ENCODE peak calls at places on chromosomes 13 and 19, in four cellular contexts. One of them, this sample, is unnamed.

GRCh38 chr19:39469036-39469435 is 11.6 kb upstream of the TIMM50 start:
- DNase-seq in epithelial cell of proximal tubule: no peak
- DNase-seq in colonic mucosa: no peak
- DNase-seq in lower leg skin: no peak
- DNase-seq in this sample: no peak

GRCh38 chr13:75432811-75433244 is 49.1 kb downstream of the TBC1D4 start:
- DNase-seq in epithelial cell of proximal tubule: no peak
- DNase-seq in colonic mucosa: no peak
- DNase-seq in lower leg skin: no peak
- DNase-seq in this sample: no peak

GRCh38 chr13:92187378-92187989 is 789.1 kb downstream of the GPC5 start:
- DNase-seq in lower leg skin: no peak
- DNase-seq in colonic mucosa: peak
- DNase-seq in epithelial cell of proximal tubule: no peak
- DNase-seq in this sample: no peak

GRCh38 chr13:75812751-75813181 is 176.6 kb downstream of the LMO7 start:
- DNase-seq in colonic mucosa: no peak
- DNase-seq in lower leg skin: no peak
- DNase-seq in epithelial cell of proximal tubule: no peak
- DNase-seq in this sample: no peak

GRCh38 chr19:42352216-42352892 is 26.9 kb downstream of the MEGF8 start:
- DNase-seq in epithelial cell of proximal tubule: no peak
- DNase-seq in lower leg skin: no peak
- DNase-seq in colonic mucosa: no peak
- DNase-seq in this sample: no peak

GRCh38 chr13:20525601-20526544 is at the start of gene CRYL1:
- DNase-seq in lower leg skin: peak
- DNase-seq in epithelial cell of proximal tubule: no peak
- DNase-seq in colonic mucosa: peak
- DNase-seq in this sample: peak

GRCh38 chr19:48813123-48813911 is 2.5 kb upstream of the BCAT2 start:
- DNase-seq in lower leg skin: no peak
- DNase-seq in epithelial cell of proximal tubule: no peak
- DNase-seq in colonic mucosa: no peak
- DNase-seq in this sample: no peak

GRCh38 chr19:8498295-8498694 is 4.1 kb downstream of the PRAM1 start:
- DNase-seq in colonic mucosa: no peak
- DNase-seq in epithelial cell of proximal tubule: no peak
- DNase-seq in lower leg skin: no peak
- DNase-seq in this sample: no peak

GRCh38 chr19:58304255-58304654 is 922 bp upstream of the ERVK3-1 start:
- DNase-seq in epithelial cell of proximal tubule: no peak
- DNase-seq in colonic mucosa: no peak
- DNase-seq in lower leg skin: no peak
- DNase-seq in this sample: no peak

GRCh38 chr13:28730762-28731161 is 12.0 kb upstream of the SLC46A3 start:
- DNase-seq in lower leg skin: no peak
- DNase-seq in epithelial cell of proximal tubule: no peak
- DNase-seq in colonic mucosa: no peak
- DNase-seq in this sample: no peak

GRCh38 chr13:98741741-98742435 is 10.6 kb downstream of the SLC15A1 start:
- DNase-seq in colonic mucosa: no peak
- DNase-seq in lower leg skin: peak
- DNase-seq in epithelial cell of proximal tubule: no peak
- DNase-seq in this sample: no peak

GRCh38 chr13:26022538-26023292 is 29.1 kb downstream of the SHISA2 start:
- DNase-seq in colonic mucosa: no peak
- DNase-seq in epithelial cell of proximal tubule: peak
- DNase-seq in lower leg skin: peak
- DNase-seq in this sample: no peak

GRCh38 chr19:6236310-6237291 is 43.2 kb downstream of the MLLT1 start:
- DNase-seq in colonic mucosa: peak
- DNase-seq in epithelial cell of proximal tubule: no peak
- DNase-seq in lower leg skin: peak
- DNase-seq in this sample: no peak

GRCh38 chr13:91620670-91621141 is 222.3 kb downstream of the GPC5 start:
- DNase-seq in colonic mucosa: no peak
- DNase-seq in lower leg skin: no peak
- DNase-seq in epithelial cell of proximal tubule: no peak
- DNase-seq in this sample: no peak

GRCh38 chr19:6730153-6730804 is 7.1 kb downstream of the GPR108 start:
- DNase-seq in lower leg skin: no peak
- DNase-seq in colonic mucosa: peak
- DNase-seq in epithelial cell of proximal tubule: no peak
- DNase-seq in this sample: no peak

GRCh38 chr13:50867641-50867952 is 24.1 kb upstream of the DLEU7 start:
- DNase-seq in colonic mucosa: no peak
- DNase-seq in epithelial cell of proximal tubule: no peak
- DNase-seq in lower leg skin: no peak
- DNase-seq in this sample: no peak

GRCh38 chr19:49631279-49631588 is 8.7 kb downstream of the RRAS start:
- DNase-seq in colonic mucosa: no peak
- DNase-seq in epithelial cell of proximal tubule: no peak
- DNase-seq in lower leg skin: no peak
- DNase-seq in this sample: no peak

GRCh38 chr13:98142427-98143156 is at the start of gene FARP1:
- DNase-seq in epithelial cell of proximal tubule: no peak
- DNase-seq in lower leg skin: peak
- DNase-seq in colonic mucosa: peak
- DNase-seq in this sample: no peak

GRCh38 chr13:106038752-106039151 is 496.7 kb downstream of the EFNB2 start:
- DNase-seq in colonic mucosa: no peak
- DNase-seq in lower leg skin: no peak
- DNase-seq in epithelial cell of proximal tubule: peak
- DNase-seq in this sample: no peak

GRCh38 chr19:41521860-41522555 is 54.0 kb upstream of the CEACAM21 start:
- DNase-seq in lower leg skin: no peak
- DNase-seq in epithelial cell of proximal tubule: no peak
- DNase-seq in colonic mucosa: no peak
- DNase-seq in this sample: peak

GRCh38 chr19:32823747-32824102 is 45.8 kb downstream of the SLC7A9 start:
- DNase-seq in colonic mucosa: no peak
- DNase-seq in lower leg skin: peak
- DNase-seq in epithelial cell of proximal tubule: no peak
- DNase-seq in this sample: no peak

GRCh38 chr13:45827318-45827717 is 24.2 kb downstream of the SIAH3 start:
- DNase-seq in colonic mucosa: no peak
- DNase-seq in lower leg skin: no peak
- DNase-seq in epithelial cell of proximal tubule: no peak
- DNase-seq in this sample: no peak

GRCh38 chr19:33472696-33473624 is 48.6 kb downstream of the PEPD start:
- DNase-seq in lower leg skin: peak
- DNase-seq in epithelial cell of proximal tubule: no peak
- DNase-seq in colonic mucosa: no peak
- DNase-seq in this sample: no peak

GRCh38 chr19:9936151-9937000 is at the start of gene OLFM2:
- DNase-seq in lower leg skin: no peak
- DNase-seq in colonic mucosa: no peak
- DNase-seq in epithelial cell of proximal tubule: no peak
- DNase-seq in this sample: no peak

GRCh38 chr19:24052811-24053210 is 34.2 kb upstream of the ZNF254 start:
- DNase-seq in lower leg skin: no peak
- DNase-seq in epithelial cell of proximal tubule: no peak
- DNase-seq in colonic mucosa: no peak
- DNase-seq in this sample: no peak

GRCh38 chr13:77000475-77000874 is 8.6 kb downstream of the CLN5 start:
- DNase-seq in lower leg skin: no peak
- DNase-seq in colonic mucosa: no peak
- DNase-seq in epithelial cell of proximal tubule: no peak
- DNase-seq in this sample: no peak

GRCh38 chr19:51711702-51712101 is 12.1 kb downstream of the HAS1 start:
- DNase-seq in epithelial cell of proximal tubule: no peak
- DNase-seq in colonic mucosa: no peak
- DNase-seq in lower leg skin: no peak
- DNase-seq in this sample: no peak

GRCh38 chr19:44260343-44260681 is 626 bp downstream of the ZNF233 start:
- DNase-seq in colonic mucosa: peak
- DNase-seq in epithelial cell of proximal tubule: no peak
- DNase-seq in lower leg skin: no peak
- DNase-seq in this sample: no peak

GRCh38 chr19:58549664-58550361 is 5.1 kb downstream of the CHMP2A start:
- DNase-seq in epithelial cell of proximal tubule: no peak
- DNase-seq in colonic mucosa: no peak
- DNase-seq in lower leg skin: no peak
- DNase-seq in this sample: no peak

GRCh38 chr19:10214784-10215183 is 16.3 kb downstream of the S1PR2 start:
- DNase-seq in colonic mucosa: no peak
- DNase-seq in epithelial cell of proximal tubule: no peak
- DNase-seq in lower leg skin: no peak
- DNase-seq in this sample: no peak

GRCh38 chr19:35389192-35389861 is 18.5 kb downstream of the GPR42 start:
- DNase-seq in lower leg skin: peak
- DNase-seq in epithelial cell of proximal tubule: no peak
- DNase-seq in colonic mucosa: peak
- DNase-seq in this sample: no peak

GRCh38 chr19:16025108-16026101 is 50.9 kb upstream of the TPM4 start:
- DNase-seq in lower leg skin: no peak
- DNase-seq in colonic mucosa: no peak
- DNase-seq in epithelial cell of proximal tubule: no peak
- DNase-seq in this sample: no peak

GRCh38 chr13:73417012-73417615 is 358.3 kb downstream of the KLF5 start:
- DNase-seq in epithelial cell of proximal tubule: no peak
- DNase-seq in colonic mucosa: no peak
- DNase-seq in lower leg skin: no peak
- DNase-seq in this sample: no peak

GRCh38 chr19:41478171-41478570 is 35.2 kb downstream of the ERICH4 start:
- DNase-seq in lower leg skin: no peak
- DNase-seq in colonic mucosa: no peak
- DNase-seq in epithelial cell of proximal tubule: no peak
- DNase-seq in this sample: no peak

GRCh38 chr13:75481176-75482069 is 546 bp downstream of the TBC1D4 start:
- DNase-seq in lower leg skin: peak
- DNase-seq in epithelial cell of proximal tubule: no peak
- DNase-seq in colonic mucosa: peak
- DNase-seq in this sample: peak

GRCh38 chr19:40403262-40403984 is 9.8 kb downstream of the PRX start:
- DNase-seq in colonic mucosa: peak
- DNase-seq in lower leg skin: peak
- DNase-seq in epithelial cell of proximal tubule: no peak
- DNase-seq in this sample: peak

GRCh38 chr13:100273576-100273975 is 184.7 kb downstream of the PCCA start:
- DNase-seq in lower leg skin: no peak
- DNase-seq in colonic mucosa: no peak
- DNase-seq in epithelial cell of proximal tubule: no peak
- DNase-seq in this sample: no peak

GRCh38 chr19:28980236-28980868 is 232.6 kb downstream of the UQCRFS1 start:
- DNase-seq in lower leg skin: no peak
- DNase-seq in colonic mucosa: no peak
- DNase-seq in epithelial cell of proximal tubule: no peak
- DNase-seq in this sample: no peak
- TF ChIP-seq CTCF in lower leg skin: no peak
- TF ChIP-seq CTCF in colonic mucosa: no peak
- TF ChIP-seq CTCF in epithelial cell of proximal tubule: peak
- TF ChIP-seq CTCF in this sample: no peak

DNA sequence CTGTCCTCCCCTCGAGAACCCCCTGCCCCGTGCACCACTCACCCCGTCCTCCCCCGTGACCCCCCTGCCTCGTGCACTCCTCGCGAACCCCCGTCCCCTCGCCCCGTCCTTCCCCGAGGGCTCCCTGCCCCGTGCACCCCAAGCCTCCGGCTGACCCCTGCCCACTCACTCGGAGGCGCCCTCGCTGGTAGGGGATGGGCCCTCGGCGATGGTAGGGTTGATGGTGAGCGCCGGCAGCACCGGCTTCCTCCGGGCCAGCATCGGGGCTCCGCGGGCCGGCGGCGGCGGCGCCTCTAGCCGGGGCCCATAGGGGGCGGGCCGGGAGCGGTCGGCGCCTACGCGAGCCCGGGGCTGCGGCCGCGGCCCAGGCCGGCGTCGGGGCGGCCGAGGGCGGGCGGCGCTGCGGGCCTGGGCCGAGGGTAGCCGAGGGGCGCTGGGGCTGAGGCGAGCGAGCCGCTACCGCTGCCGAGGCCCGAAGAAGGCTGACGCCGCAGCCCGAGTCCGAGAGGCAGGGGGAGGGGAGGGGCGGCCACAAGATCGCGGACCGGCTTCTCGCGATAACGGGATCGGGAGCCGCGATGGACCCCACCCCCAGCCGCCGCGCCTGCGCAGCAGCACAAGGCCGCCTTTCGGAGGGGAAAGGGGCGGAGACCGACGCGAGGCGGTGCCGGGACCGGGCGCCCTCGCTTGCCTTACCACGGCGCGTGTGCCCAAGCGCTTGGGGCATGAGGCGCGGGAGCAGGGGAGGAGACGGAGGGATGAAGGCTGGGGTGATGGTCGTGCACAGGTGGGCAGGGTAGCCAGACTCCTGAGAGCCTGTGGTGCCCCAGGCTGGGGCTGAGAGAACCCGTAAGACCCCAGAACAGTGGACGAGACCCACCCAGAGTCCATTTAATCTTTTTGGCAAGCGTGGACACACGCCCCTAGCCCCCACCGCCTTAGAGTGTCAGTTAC is at the start of gene MAP2K2:
- DNase-seq in colonic mucosa: peak
- DNase-seq in epithelial cell of proximal tubule: no peak
- DNase-seq in lower leg skin: peak
- DNase-seq in this sample: peak
- TF ChIP-seq CTCF in colonic mucosa: no peak
- TF ChIP-seq CTCF in epithelial cell of proximal tubule: no peak
- TF ChIP-seq CTCF in lower leg skin: no peak
- TF ChIP-seq CTCF in this sample: no peak

DNA sequence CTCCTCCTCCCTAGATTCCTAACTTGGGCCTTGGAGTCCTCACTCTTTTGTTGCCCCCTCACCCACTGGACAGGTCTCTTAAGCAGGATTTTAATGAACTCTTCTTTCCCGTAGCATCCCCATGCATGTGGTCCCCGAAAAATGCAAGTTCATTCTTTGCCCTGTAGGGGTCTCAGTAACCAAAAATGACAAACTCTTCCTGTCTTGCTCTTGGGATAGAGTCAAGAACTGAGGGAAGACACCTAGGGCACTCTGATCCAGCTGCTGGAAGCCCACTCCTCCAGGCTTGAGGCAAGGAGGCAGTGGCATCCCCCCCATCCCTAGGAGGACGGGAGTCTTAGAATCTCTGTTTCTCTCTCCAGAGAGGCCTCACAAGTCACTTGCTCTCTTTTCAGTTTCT is 987.0 kb downstream of the DIAPH3 start:
- DNase-seq in epithelial cell of proximal tubule: no peak
- DNase-seq in colonic mucosa: no peak
- DNase-seq in lower leg skin: no peak
- DNase-seq in this sample: no peak
- TF ChIP-seq CTCF in epithelial cell of proximal tubule: no peak
- TF ChIP-seq CTCF in colonic mucosa: no peak
- TF ChIP-seq CTCF in lower leg skin: no peak
- TF ChIP-seq CTCF in this sample: no peak

GRCh38 chr13:52743988-52744387 is 4.4 kb upstream of the CNMD start:
- DNase-seq in colonic mucosa: no peak
- DNase-seq in lower leg skin: no peak
- DNase-seq in epithelial cell of proximal tubule: no peak
- DNase-seq in this sample: no peak
- TF ChIP-seq CTCF in colonic mucosa: no peak
- TF ChIP-seq CTCF in lower leg skin: no peak
- TF ChIP-seq CTCF in epithelial cell of proximal tubule: peak
- TF ChIP-seq CTCF in this sample: no peak

GRCh38 chr19:19278315-19278714 is 5.2 kb upstream of the TM6SF2 start:
- DNase-seq in epithelial cell of proximal tubule: no peak
- DNase-seq in lower leg skin: no peak
- DNase-seq in colonic mucosa: no peak
- DNase-seq in this sample: no peak
- TF ChIP-seq CTCF in epithelial cell of proximal tubule: no peak
- TF ChIP-seq CTCF in lower leg skin: no peak
- TF ChIP-seq CTCF in colonic mucosa: no peak
- TF ChIP-seq CTCF in this sample: no peak

This sample was measured in natural killer cell.